ENCODE peak calls at places on chromosomes 3 and 15, in nine cellular contexts. Z is fibroblast of mammary gland, U is AG04449, B is fibroblast of lung, W is upper lobe of right lung, V is cardiac muscle cell, X is PC-9, T is astrocyte, L is WERI-Rb-1. S is an unnamed sample.

GRCh38 chr15:101718896-101719295 is 5.4 kb downstream of the TARS3 start:
- DNase-seq in W (no peak), V (no peak), Z (no peak), U (no peak), X (no peak), L (no peak), T (no peak), B (no peak), S (no peak)

GRCh38 chr15:35680951-35681350 is 135.0 kb upstream of the DPH6 start:
- DNase-seq in V (no peak), X (no peak), Z (no peak), U (no peak), W (no peak), B (no peak), L (no peak), T (no peak), S (no peak)

GRCh38 chr3:70069557-70069956 is 70.0 kb downstream of the SAMMSON start:
- DNase-seq in V (no peak), T (no peak), B (no peak), U (no peak), L (no peak), Z (no peak), W (no peak), X (no peak), S (no peak)

GRCh38 chr3:12323237-12323636 is 34.4 kb downstream of the PPARG start:
- DNase-seq in T (no peak), W (no peak), X (no peak), V (no peak), L (no peak), U (no peak), B (no peak), Z (no peak), S (no peak)

GRCh38 chr3:183268361-183268760 is 15.3 kb downstream of the B3GNT5 start:
- DNase-seq in B (no peak), Z (no peak), T (no peak), W (no peak), X (no peak), L (no peak), V (no peak), U (no peak), S (no peak)

GRCh38 chr15:43920201-43920600 is 93.4 kb downstream of the WDR76 start:
- DNase-seq in B (peak; percentile 42), Z (no peak), L (no peak), U (no peak), X (no peak), V (no peak), W (no peak), T (no peak), S (no peak)

GRCh38 chr3:126156468-126156867 is 23.9 kb downstream of the ALDH1L1 start:
- DNase-seq in U (no peak), B (no peak), X (no peak), Z (peak; percentile 2), V (no peak), W (no peak), L (no peak), T (no peak), S (no peak)

GRCh38 chr3:103712320-103713008 is 1277.6 kb downstream of the ZPLD1 start:
- DNase-seq in X (no peak), L (no peak), U (no peak), B (peak; percentile 68), Z (peak; percentile 2), W (no peak), T (peak; percentile 59), V (no peak), S (peak; percentile 21)

GRCh38 chr3:47617061-47618010 is 38.7 kb upstream of the CSPG5 start:
- DNase-seq in X (no peak), V (no peak), B (peak; percentile 28), L (no peak), T (peak; percentile 8), Z (peak; percentile 50), W (no peak), U (no peak), S (no peak)

GRCh38 chr3:70853161-70853560 is 540.7 kb upstream of the MDFIC2 start:
- DNase-seq in V (no peak), W (no peak), L (no peak), Z (no peak), U (no peak), T (no peak), B (peak; percentile 20), X (no peak), S (no peak)

GRCh38 chr3:44242716-44243115 is 1.0 kb downstream of the TOPAZ1 start:
- DNase-seq in X (no peak), B (no peak), Z (no peak), V (no peak), U (no peak), T (no peak), W (no peak), L (no peak), S (no peak)

DNA sequence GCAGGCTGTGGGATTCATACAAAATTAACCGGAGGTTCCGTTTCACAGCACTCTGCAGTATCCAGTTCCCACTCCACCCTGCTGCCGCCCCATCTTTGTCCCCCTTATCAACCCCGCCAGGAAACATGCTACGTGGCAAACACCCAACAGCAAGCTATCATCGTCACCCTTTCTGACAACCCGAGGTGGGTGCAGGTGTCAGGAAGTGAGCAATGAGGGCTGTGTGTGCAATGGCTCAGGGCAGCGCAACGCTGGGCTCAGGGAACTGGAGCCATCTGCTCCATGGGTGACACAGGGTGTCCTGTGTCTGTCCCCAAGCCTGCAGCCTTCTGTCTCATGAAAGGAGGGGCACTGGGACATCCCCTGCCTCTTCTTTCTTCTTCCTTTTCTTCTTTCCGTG is 60.9 kb downstream of the ATP2B2 start:
- DNase-seq in W (no peak), B (no peak), T (no peak), X (no peak), U (no peak), Z (no peak), L (no peak), V (no peak), S (no peak)
- H3K4me3 ChIP-seq in W (no peak overlapping the region), B (no peak overlapping the region), T (no peak overlapping the region), X (no peak overlapping the region), U (no peak overlapping the region), Z (no peak overlapping the region), L (no peak overlapping the region), V (no peak overlapping the region), S (no peak overlapping the region)

GRCh38 chr3:72079369-72079872 is 294.5 kb upstream of the PROK2 start:
- DNase-seq in X (no peak), B (no peak), V (no peak), T (no peak), W (no peak), L (no peak), Z (no peak), U (no peak), S (no peak)
- TF ChIP-seq CTCF in X (no peak), B (no peak), V (no peak), T (no peak), W (no peak), L (peak; percentile 5), Z (no peak), U (no peak), S (no peak)

GRCh38 chr3:153273217-153273616 is 111.2 kb downstream of the RAP2B start:
- DNase-seq in L (no peak), V (no peak), X (no peak), W (no peak), Z (no peak), U (no peak), T (no peak), B (no peak), S (no peak)
- H3K4me3 ChIP-seq in L (no peak overlapping the region), V (no peak overlapping the region), X (no peak overlapping the region), W (no peak overlapping the region), Z (no peak overlapping the region), U (no peak overlapping the region), T (no peak overlapping the region), B (no peak overlapping the region), S (no peak overlapping the region)

DNA sequence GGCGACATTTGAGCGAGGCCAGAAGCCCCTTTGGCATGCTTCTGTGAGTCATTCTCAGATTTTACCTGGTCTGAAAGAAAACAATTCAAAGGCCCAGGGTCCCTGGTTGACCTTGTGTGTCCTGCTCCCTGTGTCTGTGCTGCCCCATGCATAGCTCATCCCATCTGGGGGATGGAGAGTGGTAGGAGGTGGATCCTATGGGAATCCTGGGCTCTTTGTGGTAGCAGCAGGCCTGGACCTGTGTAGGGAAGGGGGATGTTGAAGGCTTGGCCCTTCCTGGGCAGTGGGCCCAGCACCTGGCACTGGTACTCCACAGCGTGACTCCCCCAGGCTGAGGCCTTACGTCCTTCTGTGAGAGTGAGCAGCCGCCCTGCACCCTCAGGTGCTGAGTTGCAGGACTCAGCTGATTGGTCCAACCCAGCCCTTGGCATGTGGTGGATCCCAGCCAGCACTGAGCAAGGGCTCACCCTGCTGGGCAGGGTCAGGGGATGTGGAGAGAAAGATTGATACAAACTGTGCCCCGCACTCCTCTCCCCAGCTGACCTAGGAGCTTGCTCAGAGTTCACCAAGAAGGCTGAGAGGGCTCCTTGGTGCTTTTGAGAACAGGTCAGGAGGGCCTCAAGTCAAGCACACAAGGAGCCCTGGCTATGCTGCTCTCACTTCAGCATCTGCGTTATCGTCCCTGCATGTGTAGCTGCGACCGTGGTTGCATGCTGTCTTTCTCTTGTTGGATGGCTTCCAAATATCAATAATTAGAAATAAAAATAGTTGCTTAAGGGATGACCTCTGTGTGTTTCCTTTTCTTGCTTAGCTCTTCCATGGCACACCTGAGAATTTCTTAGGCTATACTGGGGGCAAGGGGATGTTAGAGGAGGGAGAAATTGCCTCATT is 21.4 kb upstream of the JMJD7 start:
- DNase-seq in Z (no peak), W (no peak), U (no peak), X (peak; percentile 52), B (no peak), T (no peak), L (peak; percentile 49), V (peak; percentile 78), S (peak; percentile 66)
- TF ChIP-seq CTCF in Z (no peak), W (no peak), U (no peak), X (no peak), B (no peak), T (no peak), L (peak; percentile 66), V (no peak), S (peak; percentile 54)